ENCODE peak calls at places on chromosomes 7 and 10, in four cellular contexts. One of them, this sample, is unnamed. For H3K27me3, the result is how much of the 10 kb centered on the place peaks cover.

GRCh38 chr10:123549761-123550454 is 116.2 kb upstream of the GPR26 start:
- DNase-seq in IMR-90: no peak
- DNase-seq in mesenchymal stem cell: no peak
- DNase-seq in H1: no peak
- DNase-seq in this sample: no peak

GRCh38 chr10:90276894-90277447 is 575.6 kb downstream of the KIF20B start:
- DNase-seq in IMR-90: no peak
- DNase-seq in mesenchymal stem cell: no peak
- DNase-seq in H1: no peak
- DNase-seq in this sample: no peak

GRCh38 chr10:72221278-72221677 is 5.2 kb upstream of the ASCC1 start:
- DNase-seq in IMR-90: no peak
- DNase-seq in mesenchymal stem cell: no peak
- DNase-seq in H1: no peak
- DNase-seq in this sample: no peak

GRCh38 chr10:114323023-114323422 is 81.3 kb downstream of the AFAP1L2 start:
- DNase-seq in IMR-90: no peak
- DNase-seq in mesenchymal stem cell: peak
- DNase-seq in H1: no peak
- DNase-seq in this sample: no peak

GRCh38 chr10:77926566-77927342 is at the start of gene DLG5:
- DNase-seq in IMR-90: peak
- DNase-seq in mesenchymal stem cell: peak
- DNase-seq in H1: no peak
- DNase-seq in this sample: peak

GRCh38 chr7:156014201-156014600 is 201.9 kb upstream of the SHH start:
- DNase-seq in IMR-90: no peak
- DNase-seq in mesenchymal stem cell: no peak
- DNase-seq in H1: no peak
- DNase-seq in this sample: no peak

GRCh38 chr10:14859043-14859442 is 19.6 kb upstream of the SUV39H2 start:
- DNase-seq in IMR-90: no peak
- DNase-seq in mesenchymal stem cell: no peak
- DNase-seq in H1: no peak
- DNase-seq in this sample: no peak

GRCh38 chr10:47152861-47153349 is 147.1 kb upstream of the GDF10 start:
- DNase-seq in IMR-90: no peak
- DNase-seq in mesenchymal stem cell: no peak
- DNase-seq in H1: no peak
- DNase-seq in this sample: no peak

GRCh38 chr7:16739863-16740622 is 13.5 kb upstream of the TSPAN13 start:
- DNase-seq in IMR-90: peak
- DNase-seq in mesenchymal stem cell: peak
- DNase-seq in H1: no peak
- DNase-seq in this sample: no peak

GRCh38 chr10:63605568-63605967 is 84.4 kb downstream of the REEP3 start:
- DNase-seq in IMR-90: peak
- DNase-seq in mesenchymal stem cell: peak
- DNase-seq in H1: no peak
- DNase-seq in this sample: no peak

GRCh38 chr7:74104702-74105101 is 21.1 kb downstream of the LIMK1 start:
- DNase-seq in IMR-90: peak
- DNase-seq in mesenchymal stem cell: no peak
- DNase-seq in H1: no peak
- DNase-seq in this sample: no peak

GRCh38 chr7:29622335-29623265 is 59.0 kb downstream of the PRR15 start:
- DNase-seq in IMR-90: peak
- DNase-seq in mesenchymal stem cell: peak
- DNase-seq in H1: no peak
- DNase-seq in this sample: no peak

GRCh38 chr10:30883751-30884150 is 147.9 kb downstream of the ZNF438 start:
- DNase-seq in IMR-90: no peak
- DNase-seq in mesenchymal stem cell: no peak
- DNase-seq in H1: no peak
- DNase-seq in this sample: no peak

GRCh38 chr10:93992400-93993030 is 1.2 kb upstream of the PLCE1 start:
- DNase-seq in IMR-90: peak
- DNase-seq in mesenchymal stem cell: peak
- DNase-seq in H1: no peak
- DNase-seq in this sample: no peak

GRCh38 chr7:103082497-103082896 is 7.6 kb downstream of the ARMC10 start:
- DNase-seq in IMR-90: no peak
- DNase-seq in mesenchymal stem cell: no peak
- DNase-seq in H1: no peak
- DNase-seq in this sample: no peak

GRCh38 chr10:510415-510881 is 179.0 kb downstream of the DIP2C start:
- DNase-seq in IMR-90: peak
- DNase-seq in mesenchymal stem cell: no peak
- DNase-seq in H1: no peak
- DNase-seq in this sample: no peak

GRCh38 chr10:34489973-34490372 is 325.1 kb downstream of the PARD3 start:
- DNase-seq in IMR-90: peak
- DNase-seq in mesenchymal stem cell: peak
- DNase-seq in H1: no peak
- DNase-seq in this sample: no peak

GRCh38 chr7:28179081-28180030 is 1.2 kb downstream of the JAZF1 start:
- DNase-seq in IMR-90: no peak
- DNase-seq in mesenchymal stem cell: peak
- DNase-seq in H1: no peak
- DNase-seq in this sample: peak

GRCh38 chr7:86926732-86927131 is 132.7 kb downstream of the ELAPOR2 start:
- DNase-seq in IMR-90: peak
- DNase-seq in mesenchymal stem cell: peak
- DNase-seq in H1: no peak
- DNase-seq in this sample: peak

GRCh38 chr10:7432884-7433726 is 22.3 kb upstream of the SFMBT2 start:
- DNase-seq in IMR-90: no peak
- DNase-seq in mesenchymal stem cell: no peak
- DNase-seq in H1: no peak
- DNase-seq in this sample: no peak

GRCh38 chr10:86592413-86592812 is 61.9 kb upstream of the OPN4 start:
- DNase-seq in IMR-90: no peak
- DNase-seq in mesenchymal stem cell: no peak
- DNase-seq in H1: no peak
- DNase-seq in this sample: no peak

GRCh38 chr7:97499204-97499603 is 232.7 kb upstream of the TAC1 start:
- DNase-seq in IMR-90: no peak
- DNase-seq in mesenchymal stem cell: no peak
- DNase-seq in H1: peak
- DNase-seq in this sample: peak

GRCh38 chr10:21021843-21022594 is 124.9 kb upstream of the NEBL start:
- DNase-seq in IMR-90: no peak
- DNase-seq in mesenchymal stem cell: no peak
- DNase-seq in H1: no peak
- DNase-seq in this sample: no peak

GRCh38 chr10:7971949-7972348 is 82.5 kb upstream of the GATA3 start:
- DNase-seq in IMR-90: no peak
- DNase-seq in mesenchymal stem cell: no peak
- DNase-seq in H1: no peak
- DNase-seq in this sample: no peak

GRCh38 chr7:38186593-38187314 is 8.7 kb downstream of the STARD3NL start:
- DNase-seq in IMR-90: peak
- DNase-seq in mesenchymal stem cell: peak
- DNase-seq in H1: no peak
- DNase-seq in this sample: no peak

GRCh38 chr7:158676171-158676840 is 28.3 kb downstream of the NCAPG2 start:
- DNase-seq in IMR-90: peak
- DNase-seq in mesenchymal stem cell: no peak
- DNase-seq in H1: no peak
- DNase-seq in this sample: no peak

GRCh38 chr7:7642081-7642480 is 1.5 kb downstream of the UMAD1 start:
- DNase-seq in IMR-90: no peak
- DNase-seq in mesenchymal stem cell: no peak
- DNase-seq in H1: no peak
- DNase-seq in this sample: no peak

DNA sequence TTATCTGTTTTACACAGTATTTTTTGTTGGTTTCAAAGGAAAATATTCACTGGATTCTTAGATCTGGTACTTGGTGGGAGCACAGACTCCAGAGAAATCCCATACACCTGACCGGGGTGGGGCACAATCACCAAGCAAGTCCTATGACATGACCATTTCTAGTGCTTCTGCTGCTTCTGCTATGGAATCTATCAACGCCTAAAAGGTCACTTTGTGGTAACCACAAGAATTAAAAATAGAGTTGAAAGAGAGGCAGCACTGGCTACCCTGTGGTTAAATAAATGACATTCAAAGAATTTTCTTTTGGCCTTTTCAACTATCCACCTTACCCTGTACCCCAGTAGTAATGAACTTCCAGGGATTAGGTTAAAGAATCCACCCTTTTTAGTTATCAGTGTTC is 329.9 kb upstream of the VWC2 start:
- DNase-seq in IMR-90: no peak
- DNase-seq in mesenchymal stem cell: no peak
- DNase-seq in H1: no peak
- DNase-seq in this sample: no peak
- H3K4me3 ChIP-seq in IMR-90: no peak
- H3K4me3 ChIP-seq in mesenchymal stem cell: no peak
- H3K4me3 ChIP-seq in H1: no peak
- H3K4me3 ChIP-seq in this sample: no peak

GRCh38 chr10:27745719-27746363 is at the start of gene MKX:
- DNase-seq in IMR-90: peak
- DNase-seq in mesenchymal stem cell: peak
- DNase-seq in H1: no peak
- DNase-seq in this sample: peak
- H3K27me3 ChIP-seq in IMR-90: half or more
- H3K27me3 ChIP-seq in mesenchymal stem cell: half or more
- H3K27me3 ChIP-seq in H1: under half
- H3K27me3 ChIP-seq in this sample: half or more

DNA sequence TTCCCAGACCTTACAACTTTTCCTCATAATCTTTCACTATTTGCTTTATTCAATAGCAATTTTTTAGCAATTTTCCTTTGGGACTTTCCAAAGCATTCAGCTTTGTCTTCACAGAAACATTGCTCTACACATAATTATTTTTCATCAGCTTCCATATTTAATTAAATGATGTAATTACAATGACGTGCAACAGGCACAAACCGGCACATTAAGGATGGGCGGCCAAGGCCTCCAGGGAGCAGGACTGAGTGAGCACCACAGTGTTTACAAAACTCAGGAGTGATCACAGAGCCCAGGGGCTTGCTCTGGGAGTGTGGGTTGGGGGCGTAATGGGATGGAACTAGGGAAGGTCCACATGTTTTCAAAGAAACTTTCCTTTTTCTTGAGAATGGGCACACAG is 69.8 kb downstream of the MAD1L1 start:
- DNase-seq in IMR-90: no peak
- DNase-seq in mesenchymal stem cell: no peak
- DNase-seq in H1: no peak
- DNase-seq in this sample: no peak
- H3K14ac ChIP-seq in IMR-90: no peak
- H3K14ac ChIP-seq in mesenchymal stem cell: no peak
- H3K14ac ChIP-seq in H1: no peak
- H3K14ac ChIP-seq in this sample: no peak

GRCh38 chr7:130401531-130401930 is 21.2 kb downstream of the CPA1 start:
- DNase-seq in IMR-90: no peak
- DNase-seq in mesenchymal stem cell: no peak
- DNase-seq in H1: no peak
- DNase-seq in this sample: no peak

GRCh38 chr7:130397472-130397871 is 17.2 kb downstream of the CPA1 start:
- DNase-seq in IMR-90: no peak
- DNase-seq in mesenchymal stem cell: no peak
- DNase-seq in H1: no peak
- DNase-seq in this sample: no peak

GRCh38 chr7:130401101-130401500 is 20.8 kb downstream of the CPA1 start:
- DNase-seq in IMR-90: no peak
- DNase-seq in mesenchymal stem cell: no peak
- DNase-seq in H1: no peak
- DNase-seq in this sample: no peak

GRCh38 chr7:130398751-130399150 is 18.5 kb downstream of the CPA1 start:
- DNase-seq in IMR-90: no peak
- DNase-seq in mesenchymal stem cell: no peak
- DNase-seq in H1: no peak
- DNase-seq in this sample: no peak

GRCh38 chr7:130400120-130400572 is 19.9 kb downstream of the CPA1 start:
- DNase-seq in IMR-90: peak
- DNase-seq in mesenchymal stem cell: no peak
- DNase-seq in H1: no peak
- DNase-seq in this sample: no peak
- H3K4me3 ChIP-seq in IMR-90: no peak
- H3K4me3 ChIP-seq in mesenchymal stem cell: no peak
- H3K4me3 ChIP-seq in H1: no peak
- H3K4me3 ChIP-seq in this sample: no peak

GRCh38 chr7:1236831-1237701 is 4.4 kb downstream of the UNCX start:
- DNase-seq in IMR-90: no peak
- DNase-seq in mesenchymal stem cell: no peak
- DNase-seq in H1: no peak
- DNase-seq in this sample: no peak

GRCh38 chr7:1237704-1238255 is 5.1 kb downstream of the UNCX start:
- DNase-seq in IMR-90: no peak
- DNase-seq in mesenchymal stem cell: no peak
- DNase-seq in H1: no peak
- DNase-seq in this sample: no peak

GRCh38 chr7:1240296-1240820 is 7.7 kb downstream of the UNCX start:
- DNase-seq in IMR-90: no peak
- DNase-seq in mesenchymal stem cell: no peak
- DNase-seq in H1: no peak
- DNase-seq in this sample: no peak

GRCh38 chr7:1239455-1240295 is 7.0 kb downstream of the UNCX start:
- DNase-seq in IMR-90: no peak
- DNase-seq in mesenchymal stem cell: no peak
- DNase-seq in H1: no peak
- DNase-seq in this sample: no peak

GRCh38 chr7:1238363-1239331 is 6.0 kb downstream of the UNCX start:
- DNase-seq in IMR-90: no peak
- DNase-seq in mesenchymal stem cell: no peak
- DNase-seq in H1: no peak
- DNase-seq in this sample: no peak
- H3K27me3 ChIP-seq in IMR-90: half or more
- H3K27me3 ChIP-seq in mesenchymal stem cell: half or more
- H3K27me3 ChIP-seq in H1: half or more
- H3K27me3 ChIP-seq in this sample: half or more

DNA sequence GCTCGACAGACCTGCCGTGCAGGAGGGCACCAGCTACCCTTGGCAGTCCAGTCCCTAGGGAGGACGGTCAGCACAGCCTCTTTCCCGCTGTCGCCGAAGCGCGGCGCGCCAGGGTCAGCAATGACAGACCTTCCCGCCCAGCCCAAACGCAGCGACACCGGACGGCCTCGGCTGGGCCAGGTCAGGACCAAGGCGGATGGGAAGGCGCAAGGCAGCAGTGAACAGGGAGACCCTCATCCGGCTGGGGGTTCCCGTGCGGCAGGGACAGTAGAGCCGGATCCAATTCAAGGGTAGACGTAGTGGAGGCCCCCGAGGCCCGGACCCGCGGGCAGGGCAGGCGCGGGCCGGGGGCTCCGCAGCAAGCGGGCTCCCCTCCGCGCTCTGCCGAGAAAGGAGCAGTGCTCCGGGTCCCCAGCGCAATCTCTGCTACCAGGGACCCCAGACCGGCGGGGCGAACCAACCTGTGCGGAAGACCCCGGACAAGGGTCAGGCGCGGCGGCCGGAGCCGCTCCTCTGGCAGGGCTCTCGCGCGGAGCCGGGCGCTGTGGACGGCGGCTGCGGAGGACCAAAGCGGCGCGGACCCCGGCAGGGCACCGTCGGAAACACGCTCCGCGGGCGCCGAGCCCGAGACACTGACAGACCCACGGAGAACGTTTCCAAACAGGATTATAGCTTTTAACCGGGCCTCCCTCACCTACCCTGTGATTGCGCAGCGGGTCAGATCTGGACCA is at the start of gene SEC31B:
- DNase-seq in IMR-90: no peak
- DNase-seq in mesenchymal stem cell: peak
- DNase-seq in H1: no peak
- DNase-seq in this sample: peak
- H3K14ac ChIP-seq in IMR-90: no peak
- H3K14ac ChIP-seq in mesenchymal stem cell: peak
- H3K14ac ChIP-seq in H1: no peak
- H3K14ac ChIP-seq in this sample: no peak